ENCODE peak calls at places on chromosomes 12 and 14, in five cellular contexts. One of them, this sample, is unnamed.

GRCh38 chr12:100955139-100955538 is 160.6 kb downstream of the ANO4 start:
- DNase-seq in tibial artery: no peak
- DNase-seq in lung: no peak
- DNase-seq in spleen: no peak
- DNase-seq in WERI-Rb-1: no peak
- DNase-seq in this sample: no peak

GRCh38 chr12:91264178-91264577 is 81.6 kb upstream of the DCN start:
- DNase-seq in tibial artery: no peak
- DNase-seq in WERI-Rb-1: no peak
- DNase-seq in lung: no peak
- DNase-seq in spleen: no peak
- DNase-seq in this sample: no peak

GRCh38 chr12:49293056-49293956 is 1.6 kb upstream of the PRPH start:
- DNase-seq in WERI-Rb-1: no peak
- DNase-seq in lung: no peak
- DNase-seq in tibial artery: peak
- DNase-seq in spleen: peak
- DNase-seq in this sample: no peak

GRCh38 chr12:80033457-80033856 is 65.9 kb upstream of the OTOGL start:
- DNase-seq in lung: no peak
- DNase-seq in spleen: no peak
- DNase-seq in tibial artery: peak
- DNase-seq in WERI-Rb-1: no peak
- DNase-seq in this sample: peak

GRCh38 chr12:6337958-6338406 is 3.9 kb downstream of the TNFRSF1A start:
- DNase-seq in tibial artery: no peak
- DNase-seq in spleen: peak
- DNase-seq in lung: no peak
- DNase-seq in WERI-Rb-1: no peak
- DNase-seq in this sample: no peak

GRCh38 chr12:48969847-48970701 is 1.5 kb downstream of the WNT10B start:
- DNase-seq in lung: no peak
- DNase-seq in WERI-Rb-1: no peak
- DNase-seq in tibial artery: no peak
- DNase-seq in spleen: no peak
- DNase-seq in this sample: no peak

GRCh38 chr12:88298761-88299242 is 156.7 kb downstream of the TMTC3 start:
- DNase-seq in WERI-Rb-1: no peak
- DNase-seq in tibial artery: no peak
- DNase-seq in spleen: no peak
- DNase-seq in lung: no peak
- DNase-seq in this sample: peak

GRCh38 chr14:29953501-29953900 is 25.9 kb upstream of the PRKD1 start:
- DNase-seq in spleen: no peak
- DNase-seq in WERI-Rb-1: no peak
- DNase-seq in lung: no peak
- DNase-seq in tibial artery: no peak
- DNase-seq in this sample: no peak

GRCh38 chr12:75455839-75456238 is 24.7 kb upstream of the GLIPR1 start:
- DNase-seq in WERI-Rb-1: no peak
- DNase-seq in spleen: no peak
- DNase-seq in lung: no peak
- DNase-seq in tibial artery: no peak
- DNase-seq in this sample: no peak

GRCh38 chr14:100109594-100109955 is 44.4 kb downstream of the EVL start:
- DNase-seq in lung: no peak
- DNase-seq in WERI-Rb-1: no peak
- DNase-seq in tibial artery: no peak
- DNase-seq in spleen: no peak
- DNase-seq in this sample: no peak

GRCh38 chr12:69897744-69898143 is 72.7 kb downstream of the MYRFL start:
- DNase-seq in WERI-Rb-1: no peak
- DNase-seq in tibial artery: no peak
- DNase-seq in lung: no peak
- DNase-seq in spleen: no peak
- DNase-seq in this sample: peak

GRCh38 chr14:29806124-29806517 is 121.5 kb downstream of the PRKD1 start:
- DNase-seq in tibial artery: no peak
- DNase-seq in spleen: no peak
- DNase-seq in lung: no peak
- DNase-seq in WERI-Rb-1: no peak
- DNase-seq in this sample: no peak

GRCh38 chr14:24439257-24439656 is 3.3 kb downstream of the SDR39U1 start:
- DNase-seq in tibial artery: no peak
- DNase-seq in lung: no peak
- DNase-seq in WERI-Rb-1: no peak
- DNase-seq in spleen: no peak
- DNase-seq in this sample: no peak

GRCh38 chr12:62050785-62051184 is 209.4 kb upstream of the USP15 start:
- DNase-seq in lung: no peak
- DNase-seq in WERI-Rb-1: no peak
- DNase-seq in spleen: no peak
- DNase-seq in tibial artery: no peak
- DNase-seq in this sample: no peak

GRCh38 chr14:66804141-66804540 is 296.2 kb downstream of the GPHN start:
- DNase-seq in tibial artery: no peak
- DNase-seq in spleen: no peak
- DNase-seq in WERI-Rb-1: no peak
- DNase-seq in lung: no peak
- DNase-seq in this sample: no peak

GRCh38 chr12:67352682-67353081 is 83.5 kb downstream of the CAND1 start:
- DNase-seq in spleen: no peak
- DNase-seq in lung: no peak
- DNase-seq in WERI-Rb-1: no peak
- DNase-seq in tibial artery: no peak
- DNase-seq in this sample: no peak

GRCh38 chr12:105948331-105948730 is 190.4 kb downstream of the NUAK1 start:
- DNase-seq in tibial artery: peak
- DNase-seq in spleen: no peak
- DNase-seq in lung: no peak
- DNase-seq in WERI-Rb-1: no peak
- DNase-seq in this sample: no peak

GRCh38 chr14:66111891-66112290 is 374.3 kb upstream of the CCDC196 start:
- DNase-seq in WERI-Rb-1: no peak
- DNase-seq in spleen: no peak
- DNase-seq in tibial artery: no peak
- DNase-seq in lung: no peak
- DNase-seq in this sample: no peak

GRCh38 chr14:106268013-106268727 is 741.8 kb downstream of the TMEM121 start:
- DNase-seq in lung: no peak
- DNase-seq in spleen: peak
- DNase-seq in WERI-Rb-1: peak
- DNase-seq in tibial artery: no peak
- DNase-seq in this sample: no peak

GRCh38 chr12:15897433-15897832 is 13.7 kb upstream of the DERA start:
- DNase-seq in spleen: no peak
- DNase-seq in WERI-Rb-1: no peak
- DNase-seq in lung: no peak
- DNase-seq in tibial artery: no peak
- DNase-seq in this sample: no peak

GRCh38 chr12:95623554-95624170 is 72.4 kb upstream of the USP44 start:
- DNase-seq in WERI-Rb-1: peak
- DNase-seq in tibial artery: peak
- DNase-seq in spleen: peak
- DNase-seq in lung: peak
- DNase-seq in this sample: peak

GRCh38 chr12:79534029-79534867 is 156.5 kb downstream of the PAWR start:
- DNase-seq in WERI-Rb-1: no peak
- DNase-seq in lung: no peak
- DNase-seq in spleen: no peak
- DNase-seq in tibial artery: no peak
- DNase-seq in this sample: no peak

GRCh38 chr12:53205747-53206146 is 1.3 kb downstream of the ITGB7 start:
- DNase-seq in lung: no peak
- DNase-seq in spleen: no peak
- DNase-seq in WERI-Rb-1: no peak
- DNase-seq in tibial artery: peak
- DNase-seq in this sample: peak

GRCh38 chr14:89269404-89269803 is 147.6 kb downstream of the FOXN3 start:
- DNase-seq in tibial artery: no peak
- DNase-seq in lung: no peak
- DNase-seq in spleen: no peak
- DNase-seq in WERI-Rb-1: no peak
- DNase-seq in this sample: no peak

GRCh38 chr12:105783983-105784947 is 354.5 kb downstream of the NUAK1 start:
- DNase-seq in spleen: no peak
- DNase-seq in lung: no peak
- DNase-seq in tibial artery: no peak
- DNase-seq in WERI-Rb-1: no peak
- DNase-seq in this sample: no peak

GRCh38 chr12:75209782-75210138 is at the start of gene KCNC2:
- DNase-seq in spleen: no peak
- DNase-seq in lung: no peak
- DNase-seq in WERI-Rb-1: no peak
- DNase-seq in tibial artery: no peak
- DNase-seq in this sample: no peak

GRCh38 chr12:96986883-96987523 is 79.9 kb downstream of the NEDD1 start:
- DNase-seq in spleen: no peak
- DNase-seq in tibial artery: no peak
- DNase-seq in WERI-Rb-1: no peak
- DNase-seq in lung: no peak
- DNase-seq in this sample: peak

GRCh38 chr12:2959508-2960431 is 573 bp downstream of the TEAD4 start:
- DNase-seq in lung: peak
- DNase-seq in tibial artery: peak
- DNase-seq in spleen: peak
- DNase-seq in WERI-Rb-1: peak
- DNase-seq in this sample: peak

GRCh38 chr12:16389594-16389993 is 42.1 kb downstream of the MGST1 start:
- DNase-seq in WERI-Rb-1: no peak
- DNase-seq in tibial artery: no peak
- DNase-seq in spleen: no peak
- DNase-seq in lung: no peak
- DNase-seq in this sample: peak

GRCh38 chr12:52971701-52972329 is 22.9 kb downstream of the KRT18 start:
- DNase-seq in WERI-Rb-1: no peak
- DNase-seq in spleen: no peak
- DNase-seq in tibial artery: no peak
- DNase-seq in lung: no peak
- DNase-seq in this sample: peak

GRCh38 chr14:100192250-100192671 is 32.8 kb upstream of the DEGS2 start:
- DNase-seq in WERI-Rb-1: peak
- DNase-seq in spleen: peak
- DNase-seq in lung: no peak
- DNase-seq in tibial artery: peak
- DNase-seq in this sample: no peak

GRCh38 chr12:108730337-108731104 is 797 bp downstream of the CORO1C start:
- DNase-seq in lung: peak
- DNase-seq in WERI-Rb-1: peak
- DNase-seq in tibial artery: peak
- DNase-seq in spleen: peak
- DNase-seq in this sample: peak

GRCh38 chr12:89156862-89157262 is 195.4 kb downstream of the DUSP6 start:
- DNase-seq in spleen: no peak
- DNase-seq in lung: no peak
- DNase-seq in WERI-Rb-1: no peak
- DNase-seq in tibial artery: no peak
- DNase-seq in this sample: no peak

GRCh38 chr14:87386453-87386980 is 606.5 kb downstream of the GALC start:
- DNase-seq in WERI-Rb-1: no peak
- DNase-seq in spleen: no peak
- DNase-seq in tibial artery: no peak
- DNase-seq in lung: no peak
- DNase-seq in this sample: no peak

DNA sequence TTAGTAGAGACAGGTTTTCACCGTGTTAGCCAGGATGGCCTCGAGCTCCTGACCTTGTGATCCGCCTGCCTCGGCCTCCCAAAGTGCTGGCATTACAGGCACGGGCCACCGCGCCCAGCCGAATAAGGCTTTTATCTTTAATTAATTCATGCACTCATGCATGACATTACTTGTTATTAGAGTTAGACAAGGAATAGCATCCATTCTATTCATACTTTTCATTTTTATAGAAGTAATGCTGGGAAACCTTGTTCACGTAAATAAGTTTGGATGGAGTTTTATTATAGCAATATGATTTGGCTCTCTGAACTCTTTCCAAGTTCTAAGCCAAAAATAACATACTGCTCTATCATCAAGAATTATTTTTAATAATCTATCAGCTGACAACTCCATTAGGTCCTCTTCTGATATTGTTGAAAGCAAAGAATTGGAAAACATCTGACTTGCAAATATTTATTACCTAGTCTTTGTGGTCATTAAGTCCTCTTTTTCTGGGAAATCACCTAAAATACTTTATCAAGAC is 168.8 kb upstream of the CCND2 start:
- DNase-seq in lung: no peak
- DNase-seq in spleen: no peak
- DNase-seq in tibial artery: no peak
- DNase-seq in WERI-Rb-1: no peak
- DNase-seq in this sample: no peak
- H3K27ac ChIP-seq in lung: no peak
- H3K27ac ChIP-seq in spleen: no peak
- H3K27ac ChIP-seq in tibial artery: no peak
- H3K27ac ChIP-seq in WERI-Rb-1: no peak
- H3K27ac ChIP-seq in this sample: no peak

GRCh38 chr14:101716077-101716950 is 45.2 kb upstream of the PPP2R5C start:
- DNase-seq in spleen: peak
- DNase-seq in tibial artery: peak
- DNase-seq in WERI-Rb-1: no peak
- DNase-seq in lung: peak
- DNase-seq in this sample: no peak
- TF ChIP-seq CTCF in spleen: no peak
- TF ChIP-seq CTCF in tibial artery: no peak
- TF ChIP-seq CTCF in WERI-Rb-1: no peak
- TF ChIP-seq CTCF in lung: no peak
- TF ChIP-seq CTCF in this sample: no peak

GRCh38 chr14:93926209-93926872 is 803 bp upstream of the FAM181A start:
- DNase-seq in tibial artery: no peak
- DNase-seq in spleen: no peak
- DNase-seq in WERI-Rb-1: no peak
- DNase-seq in lung: no peak
- DNase-seq in this sample: no peak
- H3K27ac ChIP-seq in tibial artery: no peak
- H3K27ac ChIP-seq in spleen: no peak
- H3K27ac ChIP-seq in WERI-Rb-1: no peak
- H3K27ac ChIP-seq in lung: no peak
- H3K27ac ChIP-seq in this sample: no peak

DNA sequence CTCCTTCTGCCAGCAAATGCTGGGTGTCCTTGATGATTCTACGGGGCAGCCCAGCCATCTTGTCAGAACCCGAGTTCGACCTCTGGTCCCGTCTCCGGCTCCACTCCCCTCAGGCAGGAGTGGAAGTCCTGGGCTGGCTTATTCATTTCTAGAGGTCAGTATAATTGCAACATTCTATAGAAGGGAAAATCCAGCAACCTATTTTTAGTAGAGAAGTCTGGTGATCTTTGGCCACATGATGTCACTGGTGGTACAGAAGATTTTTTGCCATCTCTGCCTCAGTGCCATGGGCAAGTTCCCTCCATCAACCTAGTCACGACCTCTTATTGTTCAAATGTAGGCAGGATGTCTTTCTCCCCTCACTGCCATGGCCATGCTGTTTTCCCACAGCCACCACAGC is 22.4 kb downstream of the OR10G2 start:
- DNase-seq in spleen: no peak
- DNase-seq in WERI-Rb-1: no peak
- DNase-seq in tibial artery: no peak
- DNase-seq in lung: no peak
- DNase-seq in this sample: no peak
- TF ChIP-seq CTCF in spleen: no peak
- TF ChIP-seq CTCF in WERI-Rb-1: no peak
- TF ChIP-seq CTCF in tibial artery: no peak
- TF ChIP-seq CTCF in lung: no peak
- TF ChIP-seq CTCF in this sample: no peak

GRCh38 chr12:38124247-38125012 is 192.1 kb upstream of the ALG10B start:
- DNase-seq in WERI-Rb-1: no peak
- DNase-seq in tibial artery: no peak
- DNase-seq in spleen: no peak
- DNase-seq in lung: peak
- DNase-seq in this sample: no peak
- H3K27ac ChIP-seq in WERI-Rb-1: no peak
- H3K27ac ChIP-seq in tibial artery: no peak
- H3K27ac ChIP-seq in spleen: no peak
- H3K27ac ChIP-seq in lung: no peak
- H3K27ac ChIP-seq in this sample: no peak